ENCODE peak calls at places on chromosomes 16 and 17, in eight cellular contexts. B, F, U, Z, T, Y, J and N are unnamed samples.

GRCh38 chr16:62050793-62051192 is 14.6 kb upstream of the CDH8 start:
- DNase-seq in U (no peak), T (no peak), B (no peak), Z (no peak), F (no peak), Y (no peak), J (no peak), N (no peak)

GRCh38 chr17:59669944-59670343 is 37.3 kb downstream of the PTRH2 start:
- DNase-seq in J (no peak), Z (no peak), U (no peak), B (no peak), Y (no peak), T (no peak), F (no peak), N (no peak)

GRCh38 chr17:56599093-56599492 is 5.6 kb downstream of the NOG start:
- DNase-seq in J (no peak), T (no peak), F (no peak), B (no peak), U (no peak), Z (no peak), Y (no peak), N (no peak)

GRCh38 chr17:62627219-62627903 is at the start of gene MRC2:
- DNase-seq in F (peak), Y (peak), J (peak), T (peak), U (peak), B (no peak), Z (peak), N (peak)

GRCh38 chr16:78571434-78571833 is 472.0 kb downstream of the WWOX start:
- DNase-seq in Z (no peak), Y (no peak), J (no peak), T (no peak), B (no peak), F (no peak), U (no peak), N (no peak)

GRCh38 chr17:49362723-49363117 is 670 bp upstream of the ZNF652 start:
- DNase-seq in B (no peak), U (no peak), T (peak), J (no peak), F (no peak), Z (no peak), Y (no peak), N (no peak)

GRCh38 chr16:84324439-84325262 is 30.0 kb downstream of the WFDC1 start:
- DNase-seq in Z (no peak), U (no peak), B (no peak), Y (peak), J (no peak), T (peak), F (no peak), N (no peak)

GRCh38 chr17:47872651-47873161 is 21.7 kb upstream of the SP6 start:
- DNase-seq in Y (no peak), T (no peak), J (no peak), F (no peak), Z (no peak), U (no peak), B (no peak), N (no peak)

GRCh38 chr17:3891626-3892094 is 1.2 kb downstream of the CAMKK1 start:
- DNase-seq in J (no peak), Z (peak), F (no peak), B (peak), T (no peak), U (no peak), Y (no peak), N (no peak)

GRCh38 chr17:78920528-78920927 is 4.7 kb downstream of the TIMP2 start:
- DNase-seq in B (no peak), J (no peak), F (no peak), T (no peak), Y (no peak), U (no peak), Z (no peak), N (peak)

GRCh38 chr16:73166394-73166971 is 118.6 kb upstream of the ZFHX3 start:
- DNase-seq in J (no peak), T (no peak), U (no peak), B (no peak), Y (no peak), Z (no peak), F (no peak), N (peak)

GRCh38 chr16:87469186-87469585 is 23.6 kb downstream of the ZCCHC14 start:
- DNase-seq in Z (no peak), U (no peak), B (no peak), J (no peak), T (no peak), Y (no peak), F (no peak), N (no peak)

GRCh38 chr17:14150604-14151003 is 81.3 kb downstream of the COX10 start:
- DNase-seq in U (no peak), T (no peak), J (no peak), F (no peak), Z (no peak), Y (no peak), B (no peak), N (no peak)

GRCh38 chr16:70478169-70478568 is 23.8 kb downstream of the FCSK start:
- DNase-seq in T (no peak), U (no peak), F (no peak), Y (no peak), B (no peak), J (no peak), Z (no peak), N (no peak)

GRCh38 chr16:69017036-69017783 is 88.2 kb upstream of the HAS3 start:
- DNase-seq in F (no peak), J (no peak), B (no peak), U (no peak), Y (peak), T (peak), Z (peak), N (peak)

GRCh38 chr17:20156196-20157077 is 147.3 kb downstream of the SPECC1 start:
- DNase-seq in U (peak), F (no peak), T (peak), B (peak), J (no peak), Z (peak), Y (peak), N (peak)

GRCh38 chr16:23941963-23942564 is 106.3 kb downstream of the PRKCB start:
- DNase-seq in T (no peak), Y (no peak), B (no peak), Z (no peak), U (no peak), F (no peak), J (no peak), N (no peak)

GRCh38 chr16:89565506-89566372 is 5.3 kb downstream of the RPL13 start:
- DNase-seq in F (no peak), T (peak), Z (peak), Y (peak), J (peak), U (peak), B (peak), N (peak)

GRCh38 chr16:73978407-73978784 is 318.2 kb upstream of the PSMD7 start:
- DNase-seq in B (no peak), U (no peak), T (no peak), F (no peak), J (no peak), Z (no peak), Y (no peak), N (no peak)

GRCh38 chr16:57284952-57285263 is 436 bp upstream of the PLLP start:
- DNase-seq in Z (no peak), Y (no peak), T (no peak), F (no peak), U (no peak), J (no peak), B (no peak), N (no peak)

GRCh38 chr16:50928065-50928464 is 186.2 kb downstream of the CYLD start:
- DNase-seq in T (peak), Y (no peak), B (no peak), Z (no peak), U (no peak), F (no peak), J (no peak), N (no peak)

GRCh38 chr16:35398208-35398607 is 1938.8 kb downstream of the TP53TG3F start:
- DNase-seq in Z (no peak), F (no peak), J (no peak), T (no peak), B (no peak), Y (no peak), U (no peak), N (no peak)

GRCh38 chr17:81459224-81459623 is 53.4 kb downstream of the ACTG1 start:
- DNase-seq in U (no peak), B (no peak), F (no peak), T (no peak), Y (no peak), J (no peak), Z (no peak), N (no peak)

GRCh38 chr17:42485680-42486079 is 27.0 kb downstream of the ATP6V0A1 start:
- DNase-seq in Z (peak), Y (no peak), F (no peak), U (no peak), B (no peak), J (no peak), T (no peak), N (peak)